ENCODE peak calls at places on chromosomes 6 and 20, in eight cellular contexts. P is activated CD4-positive, alpha-beta T cell treated with anti-CD3 and anti-CD28 coated beads, Interleukin-2, amount 10 ng/mL, durations not matched to agents 24 days and 14 days; W is cerebellar nuclear complex; F is progenitor cell of endocrine pancreas; K is 8988T; D is AG04450; O is AG09319; X is nucleus accumbens. U is an unnamed sample.

GRCh38 chr6:72922401-72922800 is 300.5 kb downstream of the KCNQ5 start:
- DNase-seq in P (no peak), W (no peak), F (no peak), K (no peak), D (no peak), O (no peak), X (no peak), U (no peak)

GRCh38 chr6:9272671-9273070 is 837.3 kb upstream of the SLC35B3 start:
- DNase-seq in P (no peak), W (no peak), F (no peak), K (no peak), D (no peak), O (no peak), X (no peak), U (no peak)

GRCh38 chr6:112216699-112217551 is 37.4 kb downstream of the LAMA4 start:
- DNase-seq in P (no peak), W (no peak), F (no peak), K (no peak), D (peak; percentile 74), O (no peak), X (no peak), U (no peak)

GRCh38 chr6:6633898-6634734 is 45.6 kb downstream of the LY86 start:
- DNase-seq in P (no peak), W (no peak), F (no peak), K (no peak), D (no peak), O (no peak), X (no peak), U (no peak)

GRCh38 chr6:125748534-125749111 is 809 bp upstream of the HEY2 start:
- DNase-seq in P (peak; percentile 71), W (no peak), F (no peak), K (peak; percentile 42), D (no peak), O (no peak), X (no peak), U (no peak)

GRCh38 chr20:32820000-32820697 is 395 bp downstream of the MAPRE1 start:
- DNase-seq in P (no peak), W (no peak), F (peak; percentile 95), K (peak; percentile 67), D (no peak), O (no peak), X (no peak), U (no peak)

GRCh38 chr6:37799263-37799644 is 20.3 kb upstream of the ZFAND3 start:
- DNase-seq in P (no peak), W (no peak), F (no peak), K (no peak), D (no peak), O (no peak), X (no peak), U (no peak)

GRCh38 chr20:51385941-51386530 is 156.5 kb downstream of the NFATC2 start:
- DNase-seq in P (peak; percentile 77), W (no peak), F (no peak), K (peak; percentile 75), D (no peak), O (no peak), X (no peak), U (no peak)

GRCh38 chr6:140736227-140736626 is 1361.8 kb upstream of the CITED2 start:
- DNase-seq in P (no peak), W (no peak), F (no peak), K (no peak), D (no peak), O (peak; percentile 29), X (no peak), U (no peak)

GRCh38 chr20:25532015-25532751 is 53.1 kb downstream of the NINL start:
- DNase-seq in P (no peak), W (no peak), F (no peak), K (peak; percentile 40), D (no peak), O (no peak), X (peak; percentile 56), U (no peak)

GRCh38 chr6:141561154-141561553 is 571.6 kb upstream of the GJE1 start:
- DNase-seq in P (no peak), W (no peak), F (no peak), K (no peak), D (no peak), O (no peak), X (no peak), U (no peak)

GRCh38 chr6:25635886-25636317 is 16.1 kb upstream of the SCGN start:
- DNase-seq in P (no peak), W (no peak), F (no peak), K (no peak), D (no peak), O (no peak), X (no peak), U (no peak)

GRCh38 chr20:53984354-53984753 is 86.0 kb downstream of the BCAS1 start:
- DNase-seq in P (no peak), W (no peak), F (no peak), K (no peak), D (no peak), O (no peak), X (no peak), U (peak; percentile 26)

GRCh38 chr20:50348118-50348517 is 157.5 kb downstream of the CEBPB start:
- DNase-seq in P (no peak), W (no peak), F (no peak), K (no peak), D (no peak), O (no peak), X (no peak), U (no peak)

GRCh38 chr20:35171438-35171752 is 477 bp upstream of the PROCR start:
- DNase-seq in P (no peak), W (no peak), F (no peak), K (no peak), D (no peak), O (no peak), X (no peak), U (no peak)

GRCh38 chr6:26065952-26066380 is 21.3 kb upstream of the HFE start:
- DNase-seq in P (peak; percentile 89), W (no peak), F (peak; percentile 55), K (no peak), D (peak; percentile 62), O (peak; percentile 56), X (peak; percentile 34), U (peak; percentile 52)

GRCh38 chr6:111088668-111089003 is 1.3 kb downstream of the SLC16A10 start:
- DNase-seq in P (no peak), W (no peak), F (no peak), K (no peak), D (no peak), O (no peak), X (no peak), U (no peak)

GRCh38 chr6:73073238-73073637 is 152.1 kb downstream of the KHDC1L start:
- DNase-seq in P (no peak), W (no peak), F (no peak), K (no peak), D (no peak), O (no peak), X (no peak), U (no peak)

GRCh38 chr6:170183521-170183920 is 107.4 kb downstream of the DLL1 start:
- DNase-seq in P (no peak), W (no peak), F (no peak), K (no peak), D (no peak), O (no peak), X (no peak), U (no peak)

GRCh38 chr6:137868721-137869631 is 1.9 kb downstream of the TNFAIP3 start:
- DNase-seq in P (peak; percentile 74), W (no peak), F (no peak), K (no peak), D (no peak), O (no peak), X (no peak), U (no peak)

GRCh38 chr6:156976144-156977088 is 199.2 kb downstream of the ARID1B start:
- DNase-seq in P (peak; percentile 68), W (no peak), F (no peak), K (no peak), D (no peak), O (no peak), X (peak; percentile 20), U (no peak)

GRCh38 chr6:30705620-30706019 is 11.5 kb downstream of the MDC1 start:
- DNase-seq in P (no peak), W (no peak), F (no peak), K (no peak), D (no peak), O (no peak), X (no peak), U (no peak)

U was measured in HFF-Myc.